ENCODE peak calls at places on chromosomes 4 and X, in seven cellular contexts. X is tibial nerve, G is IMR-90, Y is upper lobe of left lung, K is kidney epithelial cell, T is fibroblast of pulmonary artery, L is heart right ventricle. E is an unnamed sample.
A peak's percentile ranks its signal among the peaks of the same experiment; 100 is the strongest.

GRCh38 chr4:36485885-36486284 is 204.5 kb downstream of the DTHD1 start:
- DNase-seq in Y (no peak), X (no peak), T (no peak), G (no peak), K (no peak), L (no peak), E (no peak)

GRCh38 chr4:142282870-142283431 is 563.1 kb downstream of the INPP4B start:
- DNase-seq in G (no peak), T (no peak), L (no peak), Y (no peak), X (peak; percentile 60), K (no peak), E (peak; percentile 52)

GRCh38 chr4:12889054-12889453 is 595.1 kb downstream of the RAB28 start:
- DNase-seq in T (peak; percentile 1), L (no peak), X (peak; percentile 14), K (no peak), G (no peak), Y (no peak), E (no peak)

GRCh38 chrX:20913760-20914159 is 460.5 kb upstream of the CNKSR2 start:
- DNase-seq in Y (no peak), X (no peak), K (no peak), G (no peak), L (no peak), T (peak; percentile 13), E (peak; percentile 2)

GRCh38 chr4:26175905-26176304 is 144.9 kb upstream of the RBPJ start:
- DNase-seq in T (no peak), Y (no peak), K (no peak), L (no peak), X (no peak), G (no peak), E (no peak)

GRCh38 chr4:40526741-40527140 is 102.9 kb downstream of the RBM47 start:
- DNase-seq in X (no peak), G (no peak), Y (no peak), K (no peak), T (no peak), L (no peak), E (no peak)

GRCh38 chr4:137394000-137394399 is 138.3 kb downstream of the PCDH18 start:
- DNase-seq in L (no peak), Y (no peak), T (peak; percentile 61), X (no peak), G (no peak), K (no peak), E (peak; percentile 78)

GRCh38 chr4:70993181-70994068 is at the start of gene DCK:
- DNase-seq in K (peak; percentile 44), L (peak; percentile 94), T (peak; percentile 91), G (peak; percentile 90), X (peak; percentile 75), Y (peak; percentile 92), E (peak; percentile 85)

GRCh38 chrX:119654112-119654531 is 38.8 kb downstream of the SEPTIN6 start:
- DNase-seq in L (peak; percentile 33), G (peak; percentile 54), Y (no peak), X (peak; percentile 53), K (no peak), T (peak; percentile 92), E (peak; percentile 32)

GRCh38 chrX:4670606-4671005 is 957.2 kb upstream of the PRKX start:
- DNase-seq in G (no peak), Y (no peak), T (no peak), K (no peak), X (no peak), L (no peak), E (no peak)

GRCh38 chrX:65581661-65582339 is 47.2 kb upstream of the LAS1L start:
- DNase-seq in T (peak; percentile 76), Y (peak; percentile 69), G (peak; percentile 61), K (no peak), L (no peak), X (peak; percentile 63), E (peak; percentile 77)

GRCh38 chrX:111041018-111041462 is 55.0 kb upstream of the PAK3 start:
- DNase-seq in K (peak; percentile 86), G (peak; percentile 90), Y (no peak), X (peak; percentile 8), L (no peak), T (peak; percentile 88), E (peak; percentile 89)

GRCh38 chrX:40102393-40103381 is 4.9 kb upstream of the BCOR start:
- DNase-seq in T (no peak), G (no peak), X (no peak), Y (no peak), L (no peak), K (no peak), E (no peak)

GRCh38 chrX:137032378-137032694 is 1.5 kb downstream of the GPR101 start:
- DNase-seq in L (no peak), G (no peak), T (no peak), X (no peak), K (no peak), Y (no peak), E (no peak)

GRCh38 chr4:72842323-72842722 is 227.2 kb downstream of the COX18 start:
- DNase-seq in X (no peak), G (no peak), L (no peak), Y (no peak), T (peak; percentile 28), K (no peak), E (peak; percentile 39)

GRCh38 chrX:29528281-29528680 is 687.1 kb upstream of the MAGEB2 start:
- DNase-seq in K (no peak), X (no peak), L (no peak), T (no peak), G (no peak), Y (no peak), E (no peak)

GRCh38 chrX:38276089-38276488 is 51.2 kb downstream of the RPGR start:
- DNase-seq in L (no peak), Y (no peak), T (no peak), G (no peak), X (no peak), K (no peak), E (no peak)

GRCh38 chrX:106144755-106145639 is 23.1 kb upstream of the PWWP3B start:
- DNase-seq in G (no peak), L (peak; percentile 45), X (no peak), K (no peak), Y (no peak), T (peak; percentile 14), E (no peak)

GRCh38 chr4:139022835-139023234 is 7.3 kb downstream of the NOCT start:
- DNase-seq in Y (no peak), L (no peak), G (no peak), K (no peak), T (no peak), X (no peak), E (no peak)

GRCh38 chr4:157040380-157040779 is 35.6 kb upstream of the GLRB start:
- DNase-seq in G (no peak), K (no peak), T (no peak), Y (no peak), L (no peak), X (no peak), E (peak; percentile 60)

GRCh38 chr4:157048248-157048647 is 27.7 kb upstream of the GLRB start:
- DNase-seq in Y (no peak), G (peak; percentile 88), T (peak; percentile 93), K (no peak), X (peak; percentile 62), L (no peak), E (peak; percentile 96)

GRCh38 chr4:157045507-157046127 is 30.3 kb upstream of the GLRB start:
- DNase-seq in G (peak; percentile 80), Y (peak; percentile 33), L (no peak), K (peak; percentile 51), X (peak; percentile 16), T (peak; percentile 87), E (peak; percentile 79)

GRCh38 chr4:157043131-157043530 is 32.8 kb upstream of the GLRB start:
- DNase-seq in L (no peak), T (peak; percentile 43), Y (no peak), G (peak; percentile 51), K (no peak), X (no peak), E (peak; percentile 18)
- TF ChIP-seq CTCF in L (no peak), T (peak; percentile 22), Y (no peak), G (peak; percentile 34), K (peak; percentile 48), X (no peak), E (no peak)

DNA sequence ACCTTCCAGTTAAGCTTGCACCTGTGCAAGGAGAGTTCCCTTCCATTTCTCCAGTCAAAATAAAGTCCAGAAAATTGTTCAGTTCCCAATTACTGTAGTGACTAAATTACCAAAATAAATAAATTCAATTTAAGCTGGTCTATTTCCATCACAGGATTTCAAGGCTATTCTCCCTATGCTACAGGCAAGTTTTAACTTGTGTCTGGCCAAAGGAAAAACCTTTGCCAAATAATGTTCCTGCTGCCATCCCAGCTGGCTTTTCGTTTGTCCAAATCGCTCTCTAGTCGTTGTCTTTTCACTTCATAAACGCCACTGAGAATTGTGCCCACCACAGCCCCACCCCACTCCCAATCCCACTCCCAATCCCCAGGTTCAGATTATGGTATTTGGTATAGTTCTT is 2.4 kb downstream of the KCTD8 start:
- DNase-seq in K (no peak), L (no peak), T (no peak), X (no peak), G (no peak), Y (no peak), E (no peak)
- H3K4me3 ChIP-seq in K (no peak overlapping the region), L (peak overlapping the region; percentile 54), T (peak overlapping the region; percentile 61), X (no peak overlapping the region), G (no peak overlapping the region), Y (no peak overlapping the region), E (peak overlapping the region; percentile 4)

DNA sequence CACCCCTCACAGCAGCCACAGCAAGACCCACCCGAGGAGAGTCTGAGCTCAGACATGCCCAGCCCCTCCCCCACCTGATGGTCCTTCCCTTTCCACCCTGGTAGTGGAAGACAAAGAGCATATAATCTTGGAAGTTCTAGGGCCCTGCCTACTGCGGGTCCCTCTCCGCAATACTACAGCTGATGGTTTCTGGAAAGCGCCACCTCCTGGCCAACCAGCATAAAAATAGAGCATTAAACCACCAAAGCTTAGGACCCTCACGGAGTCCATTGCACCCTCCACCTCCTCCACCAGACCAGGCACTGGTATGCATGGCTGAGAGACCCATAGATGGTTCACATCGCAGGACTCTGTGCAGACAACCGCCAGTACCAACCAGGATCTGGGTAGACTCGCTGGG is 78.2 kb downstream of the SH3BGRL start:
- DNase-seq in K (no peak), L (no peak), X (no peak), Y (no peak), G (no peak), T (no peak), E (no peak)
- TF ChIP-seq CTCF in K (no peak), L (no peak), X (no peak), Y (no peak), G (peak; percentile 8), T (peak; percentile 9), E (no peak)

GRCh38 chrX:78655642-78656041 is 3.5 kb downstream of the RTL3 start:
- DNase-seq in Y (no peak), L (no peak), X (no peak), G (no peak), K (no peak), T (no peak), E (no peak)

GRCh38 chrX:78665286-78665685 is 6.2 kb upstream of the RTL3 start:
- DNase-seq in L (no peak), Y (no peak), G (no peak), T (no peak), K (no peak), X (no peak), E (no peak)

GRCh38 chrX:78658851-78659744 is at the start of gene RTL3:
- DNase-seq in T (peak; percentile 76), G (peak; percentile 78), X (no peak), L (no peak), Y (no peak), K (no peak), E (peak; percentile 86)

DNA sequence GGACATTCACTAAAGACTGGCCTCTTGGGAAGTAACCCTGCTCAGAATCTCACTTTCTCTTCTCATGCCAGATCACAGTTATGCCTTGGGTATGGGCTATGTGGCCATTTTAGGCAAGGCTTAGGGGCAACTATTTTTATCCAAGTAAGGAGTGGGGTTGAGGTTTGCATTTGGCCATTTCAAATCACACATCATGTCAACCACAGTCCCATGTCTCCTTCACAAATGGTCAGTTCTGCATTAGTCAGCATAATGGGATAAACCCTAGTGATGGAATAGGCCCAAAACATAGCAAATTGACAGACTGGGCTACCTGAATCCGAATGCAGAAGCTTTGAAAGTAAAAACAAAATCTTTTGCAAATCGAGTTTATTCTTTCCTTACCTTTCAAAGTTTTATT is 827 bp upstream of the RTL3 start:
- DNase-seq in T (no peak), G (no peak), K (no peak), X (no peak), Y (no peak), L (no peak), E (no peak)
- H3K4me3 ChIP-seq in T (no peak overlapping the region), G (no peak overlapping the region), K (no peak overlapping the region), X (no peak overlapping the region), Y (no peak overlapping the region), L (no peak overlapping the region), E (no peak overlapping the region)

E was measured in fibroblast of the aortic adventitia.